ENCODE peak calls at places on chromosomes 5 and 9, in ten cellular contexts. One of them, this sample, is unnamed.

GRCh38 chr9:132094314-132094791 is 14.7 kb upstream of the MED27 start:
- DNase-seq in AG04450: peak
- DNase-seq in IMR-90: peak
- DNase-seq in HCT116: no peak
- DNase-seq in PC-9: peak
- DNase-seq in GM23338: no peak
- DNase-seq in H1: no peak
- DNase-seq in uterus: no peak
- DNase-seq in mucosa of descending colon: no peak
- DNase-seq in CD8-positive, alpha-beta T cell: no peak
- DNase-seq in this sample: no peak

GRCh38 chr5:127400524-127400923 is 109.9 kb downstream of the MEGF10 start:
- DNase-seq in AG04450: no peak
- DNase-seq in IMR-90: no peak
- DNase-seq in HCT116: no peak
- DNase-seq in PC-9: no peak
- DNase-seq in GM23338: no peak
- DNase-seq in H1: no peak
- DNase-seq in uterus: no peak
- DNase-seq in mucosa of descending colon: no peak
- DNase-seq in CD8-positive, alpha-beta T cell: no peak
- DNase-seq in this sample: no peak

GRCh38 chr9:105063665-105064247 is 135.8 kb upstream of the ABCA1 start:
- DNase-seq in AG04450: no peak
- DNase-seq in IMR-90: peak
- DNase-seq in HCT116: no peak
- DNase-seq in PC-9: peak
- DNase-seq in GM23338: no peak
- DNase-seq in H1: no peak
- DNase-seq in uterus: peak
- DNase-seq in mucosa of descending colon: no peak
- DNase-seq in CD8-positive, alpha-beta T cell: no peak
- DNase-seq in this sample: peak

GRCh38 chr5:56386046-56386445 is 152.9 kb upstream of the ANKRD55 start:
- DNase-seq in AG04450: no peak
- DNase-seq in IMR-90: no peak
- DNase-seq in HCT116: no peak
- DNase-seq in PC-9: no peak
- DNase-seq in GM23338: no peak
- DNase-seq in H1: no peak
- DNase-seq in uterus: no peak
- DNase-seq in mucosa of descending colon: no peak
- DNase-seq in CD8-positive, alpha-beta T cell: no peak
- DNase-seq in this sample: no peak

GRCh38 chr9:128214571-128215490 is 11.7 kb downstream of the DNM1 start:
- DNase-seq in AG04450: no peak
- DNase-seq in IMR-90: no peak
- DNase-seq in HCT116: no peak
- DNase-seq in PC-9: no peak
- DNase-seq in GM23338: no peak
- DNase-seq in H1: no peak
- DNase-seq in uterus: no peak
- DNase-seq in mucosa of descending colon: no peak
- DNase-seq in CD8-positive, alpha-beta T cell: no peak
- DNase-seq in this sample: no peak

GRCh38 chr5:34660444-34660843 is 4.3 kb downstream of the RAI14 start:
- DNase-seq in AG04450: peak
- DNase-seq in IMR-90: peak
- DNase-seq in HCT116: no peak
- DNase-seq in PC-9: peak
- DNase-seq in GM23338: no peak
- DNase-seq in H1: no peak
- DNase-seq in uterus: no peak
- DNase-seq in mucosa of descending colon: no peak
- DNase-seq in CD8-positive, alpha-beta T cell: no peak
- DNase-seq in this sample: no peak

GRCh38 chr5:174166231-174167079 is 120.9 kb downstream of the NSG2 start:
- DNase-seq in AG04450: no peak
- DNase-seq in IMR-90: no peak
- DNase-seq in HCT116: no peak
- DNase-seq in PC-9: no peak
- DNase-seq in GM23338: no peak
- DNase-seq in H1: no peak
- DNase-seq in uterus: peak
- DNase-seq in mucosa of descending colon: no peak
- DNase-seq in CD8-positive, alpha-beta T cell: no peak
- DNase-seq in this sample: no peak

GRCh38 chr5:78519198-78519941 is 129.2 kb downstream of the LHFPL2 start:
- DNase-seq in AG04450: no peak
- DNase-seq in IMR-90: no peak
- DNase-seq in HCT116: no peak
- DNase-seq in PC-9: no peak
- DNase-seq in GM23338: no peak
- DNase-seq in H1: no peak
- DNase-seq in uterus: no peak
- DNase-seq in mucosa of descending colon: no peak
- DNase-seq in CD8-positive, alpha-beta T cell: no peak
- DNase-seq in this sample: peak

GRCh38 chr9:108786756-108787663 is 68.8 kb downstream of the ACTL7B start:
- DNase-seq in AG04450: no peak
- DNase-seq in IMR-90: peak
- DNase-seq in HCT116: peak
- DNase-seq in PC-9: peak
- DNase-seq in GM23338: no peak
- DNase-seq in H1: no peak
- DNase-seq in uterus: no peak
- DNase-seq in mucosa of descending colon: no peak
- DNase-seq in CD8-positive, alpha-beta T cell: no peak
- DNase-seq in this sample: no peak

GRCh38 chr5:132475531-132475930 is 15.0 kb downstream of the IRF1 start:
- DNase-seq in AG04450: no peak
- DNase-seq in IMR-90: no peak
- DNase-seq in HCT116: no peak
- DNase-seq in PC-9: no peak
- DNase-seq in GM23338: no peak
- DNase-seq in H1: no peak
- DNase-seq in uterus: peak
- DNase-seq in mucosa of descending colon: peak
- DNase-seq in CD8-positive, alpha-beta T cell: no peak
- DNase-seq in this sample: no peak

GRCh38 chr9:76255781-76256455 is 138.3 kb downstream of the RFK start:
- DNase-seq in AG04450: peak
- DNase-seq in IMR-90: peak
- DNase-seq in HCT116: no peak
- DNase-seq in PC-9: no peak
- DNase-seq in GM23338: no peak
- DNase-seq in H1: no peak
- DNase-seq in uterus: peak
- DNase-seq in mucosa of descending colon: no peak
- DNase-seq in CD8-positive, alpha-beta T cell: no peak
- DNase-seq in this sample: no peak

DNA sequence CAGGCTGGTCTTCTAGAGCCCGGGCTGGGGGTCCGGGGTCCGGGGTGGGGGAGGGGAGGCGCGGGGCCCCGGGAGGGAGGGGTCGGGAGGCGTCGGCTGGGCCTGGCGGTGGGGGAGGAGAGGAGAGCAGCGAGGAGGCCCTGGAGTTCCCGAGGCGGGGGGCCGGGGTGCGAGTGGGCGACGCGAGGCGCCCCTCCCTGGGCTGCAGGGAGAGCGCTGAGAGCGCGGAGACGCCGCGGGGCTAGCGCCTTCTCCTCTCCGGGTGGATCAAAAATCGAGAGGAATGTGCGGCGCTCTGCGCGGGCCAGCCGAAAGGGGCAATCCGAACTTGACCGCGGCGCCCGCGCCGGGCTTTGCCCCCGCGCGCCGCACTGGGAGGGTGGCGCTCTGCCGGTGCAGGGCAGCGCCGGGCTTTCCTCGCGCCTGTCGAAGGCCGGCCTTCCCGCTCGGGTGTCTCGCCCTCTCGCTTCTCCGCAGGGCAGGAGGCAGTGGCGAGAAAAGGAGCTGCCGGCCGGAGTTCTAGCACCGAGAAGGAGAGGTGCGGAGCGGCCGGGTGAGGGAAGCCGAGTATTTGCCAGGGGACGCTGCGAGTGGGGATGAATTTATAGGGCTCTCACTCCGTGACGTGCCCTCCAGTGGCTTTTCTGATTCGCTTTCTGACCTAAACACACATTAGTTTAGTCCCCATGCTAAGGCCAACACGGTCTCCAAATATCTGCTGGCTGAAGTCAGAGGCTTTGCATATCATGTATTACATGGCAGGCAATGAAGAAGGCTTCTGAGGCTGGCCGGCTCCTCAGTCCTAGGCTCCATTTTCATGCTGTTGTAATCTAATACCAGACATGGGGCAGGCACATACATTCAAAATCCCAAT is at the start of gene GDNF:
- DNase-seq in AG04450: peak
- DNase-seq in IMR-90: peak
- DNase-seq in HCT116: no peak
- DNase-seq in PC-9: no peak
- DNase-seq in GM23338: peak
- DNase-seq in H1: peak
- DNase-seq in uterus: peak
- DNase-seq in mucosa of descending colon: no peak
- DNase-seq in CD8-positive, alpha-beta T cell: no peak
- DNase-seq in this sample: no peak
- H3K4me3 ChIP-seq in AG04450: peak
- H3K4me3 ChIP-seq in IMR-90: peak
- H3K4me3 ChIP-seq in HCT116: no peak
- H3K4me3 ChIP-seq in PC-9: no peak
- H3K4me3 ChIP-seq in GM23338: peak
- H3K4me3 ChIP-seq in H1: peak
- H3K4me3 ChIP-seq in uterus: peak
- H3K4me3 ChIP-seq in mucosa of descending colon: peak
- H3K4me3 ChIP-seq in CD8-positive, alpha-beta T cell: no peak
- H3K4me3 ChIP-seq in this sample: no peak

GRCh38 chr5:139364466-139364865 is 18.6 kb downstream of the SLC23A1 start:
- DNase-seq in AG04450: no peak
- DNase-seq in IMR-90: no peak
- DNase-seq in HCT116: no peak
- DNase-seq in PC-9: no peak
- DNase-seq in GM23338: no peak
- DNase-seq in H1: no peak
- DNase-seq in uterus: no peak
- DNase-seq in mucosa of descending colon: no peak
- DNase-seq in CD8-positive, alpha-beta T cell: no peak
- DNase-seq in this sample: no peak
- H3K4me3 ChIP-seq in AG04450: no peak
- H3K4me3 ChIP-seq in IMR-90: no peak
- H3K4me3 ChIP-seq in HCT116: no peak
- H3K4me3 ChIP-seq in PC-9: no peak
- H3K4me3 ChIP-seq in GM23338: no peak
- H3K4me3 ChIP-seq in H1: no peak
- H3K4me3 ChIP-seq in uterus: no peak
- H3K4me3 ChIP-seq in mucosa of descending colon: no peak
- H3K4me3 ChIP-seq in CD8-positive, alpha-beta T cell: no peak
- H3K4me3 ChIP-seq in this sample: no peak

GRCh38 chr5:17400724-17401508 is 97.1 kb upstream of the TAF11L2 start:
- DNase-seq in AG04450: no peak
- DNase-seq in IMR-90: no peak
- DNase-seq in HCT116: no peak
- DNase-seq in PC-9: no peak
- DNase-seq in GM23338: peak
- DNase-seq in H1: peak
- DNase-seq in uterus: no peak
- DNase-seq in mucosa of descending colon: no peak
- DNase-seq in CD8-positive, alpha-beta T cell: no peak
- DNase-seq in this sample: no peak

GRCh38 chr5:17401509-17402290 is 96.3 kb upstream of the TAF11L2 start:
- DNase-seq in AG04450: no peak
- DNase-seq in IMR-90: no peak
- DNase-seq in HCT116: no peak
- DNase-seq in PC-9: no peak
- DNase-seq in GM23338: peak
- DNase-seq in H1: no peak
- DNase-seq in uterus: no peak
- DNase-seq in mucosa of descending colon: no peak
- DNase-seq in CD8-positive, alpha-beta T cell: no peak
- DNase-seq in this sample: no peak

GRCh38 chr5:17398866-17399835 is 98.9 kb upstream of the TAF11L2 start:
- DNase-seq in AG04450: no peak
- DNase-seq in IMR-90: no peak
- DNase-seq in HCT116: no peak
- DNase-seq in PC-9: no peak
- DNase-seq in GM23338: no peak
- DNase-seq in H1: no peak
- DNase-seq in uterus: no peak
- DNase-seq in mucosa of descending colon: no peak
- DNase-seq in CD8-positive, alpha-beta T cell: no peak
- DNase-seq in this sample: no peak

GRCh38 chr5:17399931-17400330 is 98.1 kb upstream of the TAF11L2 start:
- DNase-seq in AG04450: no peak
- DNase-seq in IMR-90: no peak
- DNase-seq in HCT116: no peak
- DNase-seq in PC-9: no peak
- DNase-seq in GM23338: no peak
- DNase-seq in H1: no peak
- DNase-seq in uterus: no peak
- DNase-seq in mucosa of descending colon: no peak
- DNase-seq in CD8-positive, alpha-beta T cell: no peak
- DNase-seq in this sample: no peak

GRCh38 chr5:17402291-17403121 is 95.5 kb upstream of the TAF11L2 start:
- DNase-seq in AG04450: no peak
- DNase-seq in IMR-90: no peak
- DNase-seq in HCT116: no peak
- DNase-seq in PC-9: no peak
- DNase-seq in GM23338: peak
- DNase-seq in H1: peak
- DNase-seq in uterus: no peak
- DNase-seq in mucosa of descending colon: no peak
- DNase-seq in CD8-positive, alpha-beta T cell: no peak
- DNase-seq in this sample: no peak
- H3K4me3 ChIP-seq in AG04450: no peak
- H3K4me3 ChIP-seq in IMR-90: no peak
- H3K4me3 ChIP-seq in HCT116: no peak
- H3K4me3 ChIP-seq in PC-9: no peak
- H3K4me3 ChIP-seq in GM23338: peak
- H3K4me3 ChIP-seq in H1: peak
- H3K4me3 ChIP-seq in uterus: no peak
- H3K4me3 ChIP-seq in mucosa of descending colon: no peak
- H3K4me3 ChIP-seq in CD8-positive, alpha-beta T cell: no peak
- H3K4me3 ChIP-seq in this sample: no peak

GRCh38 chr5:10913181-10913810 is 152.3 kb upstream of the DAP start:
- DNase-seq in AG04450: no peak
- DNase-seq in IMR-90: no peak
- DNase-seq in HCT116: no peak
- DNase-seq in PC-9: no peak
- DNase-seq in GM23338: no peak
- DNase-seq in H1: no peak
- DNase-seq in uterus: no peak
- DNase-seq in mucosa of descending colon: no peak
- DNase-seq in CD8-positive, alpha-beta T cell: no peak
- DNase-seq in this sample: no peak
- H3K4me3 ChIP-seq in AG04450: no peak
- H3K4me3 ChIP-seq in IMR-90: no peak
- H3K4me3 ChIP-seq in HCT116: no peak
- H3K4me3 ChIP-seq in PC-9: no peak
- H3K4me3 ChIP-seq in GM23338: no peak
- H3K4me3 ChIP-seq in H1: no peak
- H3K4me3 ChIP-seq in uterus: no peak
- H3K4me3 ChIP-seq in mucosa of descending colon: no peak
- H3K4me3 ChIP-seq in CD8-positive, alpha-beta T cell: no peak
- H3K4me3 ChIP-seq in this sample: no peak

This sample was measured in Jurkat, Clone E6-1.